ENCODE peak calls at places on chromosome 14, in five cellular contexts. U, W, P, B and K are unnamed samples.

GRCh38 chr14:104113631-104114420 is 24.6 kb upstream of the KIF26A start:
- DNase-seq in U (peak), W (no peak), P (no peak), B (no peak), K (no peak)

GRCh38 chr14:22432348-22432976 is 156.6 kb downstream of the DAD1 start:
- DNase-seq in U (peak), W (peak), P (no peak), B (peak), K (no peak)

GRCh38 chr14:85584481-85584880 is 54.5 kb downstream of the FLRT2 start:
- DNase-seq in U (no peak), W (no peak), P (no peak), B (no peak), K (no peak)

GRCh38 chr14:70972107-70972976 is 65.1 kb downstream of the PCNX1 start:
- DNase-seq in U (peak), W (peak), P (peak), B (peak), K (peak)

GRCh38 chr14:57822081-57822480 is 43.8 kb downstream of the SLC35F4 start:
- DNase-seq in U (no peak), W (no peak), P (no peak), B (no peak), K (no peak)

GRCh38 chr14:64465208-64465821 is at the start of gene AKAP5:
- DNase-seq in U (peak), W (peak), P (no peak), B (no peak), K (peak)

GRCh38 chr14:81673930-81674329 is 140.3 kb upstream of the SEL1L start:
- DNase-seq in U (no peak), W (no peak), P (no peak), B (no peak), K (no peak)

GRCh38 chr14:25237845-25238244 is 187.9 kb upstream of the STXBP6 start:
- DNase-seq in U (no peak), W (peak), P (no peak), B (no peak), K (no peak)

GRCh38 chr14:82075566-82075965 is 541.9 kb upstream of the SEL1L start:
- DNase-seq in U (peak), W (no peak), P (no peak), B (no peak), K (no peak)

GRCh38 chr14:102775855-102776760 is 1.1 kb upstream of the TRAF3 start:
- DNase-seq in U (peak), W (peak), P (no peak), B (no peak), K (no peak)

GRCh38 chr14:23183479-23183878 is at the start of gene SLC7A8:
- DNase-seq in U (peak), W (peak), P (no peak), B (peak), K (no peak)

GRCh38 chr14:105207460-105207901 is 26.4 kb upstream of the NUDT14 start:
- DNase-seq in U (no peak), W (no peak), P (no peak), B (no peak), K (no peak)

GRCh38 chr14:49381778-49382177 is 204.4 kb downstream of the RPS29 start:
- DNase-seq in U (no peak), W (no peak), P (no peak), B (no peak), K (no peak)

GRCh38 chr14:35403085-35403396 is 1.5 kb downstream of the NFKBIA start:
- DNase-seq in U (no peak), W (peak), P (no peak), B (no peak), K (no peak)

GRCh38 chr14:104973215-104974145 is 4.7 kb downstream of the AHNAK2 start:
- DNase-seq in U (peak), W (peak), P (no peak), B (peak), K (no peak)

GRCh38 chr14:42911642-42912041 is 1305.0 kb downstream of the LRFN5 start:
- DNase-seq in U (no peak), W (no peak), P (no peak), B (no peak), K (no peak)

GRCh38 chr14:70808023-70808401 is 1.3 kb downstream of the MAP3K9 start:
- DNase-seq in U (peak), W (peak), P (no peak), B (peak), K (no peak)

GRCh38 chr14:99707420-99707819 is 23.3 kb downstream of the CYP46A1 start:
- DNase-seq in U (no peak), W (no peak), P (no peak), B (no peak), K (no peak)

GRCh38 chr14:38210587-38211257 is 3.0 kb downstream of the SSTR1 start:
- DNase-seq in U (peak), W (no peak), P (no peak), B (no peak), K (no peak)

GRCh38 chr14:61965030-61965745 is 203.0 kb downstream of the SNAPC1 start:
- DNase-seq in U (no peak), W (no peak), P (no peak), B (no peak), K (no peak)

GRCh38 chr14:64217318-64217717 is 76.9 kb downstream of the ESR2 start:
- DNase-seq in U (no peak), W (peak), P (no peak), B (no peak), K (no peak)

GRCh38 chr14:62146014-62146413 is 383.8 kb downstream of the SNAPC1 start:
- DNase-seq in U (no peak), W (no peak), P (no peak), B (no peak), K (no peak)

GRCh38 chr14:106605548-106606448 is 1079.4 kb downstream of the TMEM121 start:
- DNase-seq in U (peak), W (peak), P (peak), B (no peak), K (peak)

GRCh38 chr14:23129759-23130316 is 10.8 kb upstream of the CEBPE start:
- DNase-seq in U (no peak), W (no peak), P (no peak), B (no peak), K (no peak)

GRCh38 chr14:104913413-104913812 is 11.3 kb upstream of the PLD4 start:
- DNase-seq in U (no peak), W (no peak), P (no peak), B (no peak), K (no peak)

GRCh38 chr14:88079624-88080023 is 74.7 kb downstream of the GPR65 start:
- DNase-seq in U (no peak), W (no peak), P (no peak), B (no peak), K (no peak)

GRCh38 chr14:65149116-65149515 is 46.8 kb upstream of the MAX start:
- DNase-seq in U (no peak), W (no peak), P (no peak), B (no peak), K (no peak)

GRCh38 chr14:100239200-100239839 is 376 bp downstream of the YY1 start:
- DNase-seq in U (no peak), W (peak), P (no peak), B (no peak), K (no peak)

DNA sequence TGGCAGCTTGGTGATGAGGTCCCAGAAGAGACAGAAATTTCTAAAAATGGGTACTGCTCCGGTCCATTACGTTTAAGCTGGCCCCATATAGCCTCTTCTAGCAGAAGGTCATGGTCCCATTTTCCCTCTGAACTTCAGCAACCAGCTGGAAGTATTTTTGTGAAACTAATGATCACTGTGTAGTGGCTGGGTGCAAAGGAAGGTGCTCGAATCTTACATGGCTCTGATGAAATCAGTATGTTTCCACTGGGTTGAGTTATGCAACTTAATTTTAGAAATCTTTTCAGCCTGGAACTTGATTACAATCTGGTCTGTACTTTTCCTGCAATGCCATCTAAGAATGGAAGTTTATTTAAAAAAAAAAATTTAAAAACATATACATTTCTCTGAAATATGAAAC is 228.5 kb downstream of the FOXN3 start:
- DNase-seq in U (no peak), W (no peak), P (no peak), B (no peak), K (no peak)
- TF ChIP-seq POLR2AphosphoS5 in U (no peak), W (no peak), P (no peak), B (no peak), K (no peak)

DNA sequence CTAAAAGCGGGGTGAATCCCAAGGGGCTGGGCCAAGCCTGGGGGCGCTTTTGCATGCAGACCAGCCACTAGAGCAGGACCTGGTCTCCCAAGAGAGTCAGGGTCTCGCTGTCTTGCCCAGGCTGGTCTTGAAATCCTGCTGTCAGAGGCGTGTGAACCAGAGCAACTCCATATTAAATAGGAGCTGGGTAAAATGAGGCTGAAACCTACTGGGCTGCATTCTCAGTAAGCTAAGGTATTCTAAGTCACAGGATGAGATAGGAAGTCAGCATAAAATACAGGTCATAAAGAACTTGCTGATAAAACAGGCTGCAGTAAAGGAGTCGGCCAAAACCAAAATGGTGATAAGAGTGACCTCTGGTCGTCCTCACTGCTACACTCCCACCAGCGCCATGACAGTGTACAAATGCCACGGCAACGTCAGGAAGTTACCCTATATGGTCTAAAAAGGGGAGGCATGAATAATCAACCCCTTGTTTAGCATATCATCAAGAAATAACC is 13.5 kb upstream of the DPF3 start:
- DNase-seq in U (peak), W (peak), P (no peak), B (no peak), K (no peak)
- TF ChIP-seq POLR2AphosphoS5 in U (no peak), W (no peak), P (no peak), B (no peak), K (no peak)

GRCh38 chr14:69088523-69089445 is 64.1 kb downstream of the DCAF5 start:
- DNase-seq in U (no peak), W (no peak), P (no peak), B (no peak), K (no peak)
- TF ChIP-seq POLR2AphosphoS5 in U (peak), W (peak), P (no peak), B (no peak), K (no peak)

DNA sequence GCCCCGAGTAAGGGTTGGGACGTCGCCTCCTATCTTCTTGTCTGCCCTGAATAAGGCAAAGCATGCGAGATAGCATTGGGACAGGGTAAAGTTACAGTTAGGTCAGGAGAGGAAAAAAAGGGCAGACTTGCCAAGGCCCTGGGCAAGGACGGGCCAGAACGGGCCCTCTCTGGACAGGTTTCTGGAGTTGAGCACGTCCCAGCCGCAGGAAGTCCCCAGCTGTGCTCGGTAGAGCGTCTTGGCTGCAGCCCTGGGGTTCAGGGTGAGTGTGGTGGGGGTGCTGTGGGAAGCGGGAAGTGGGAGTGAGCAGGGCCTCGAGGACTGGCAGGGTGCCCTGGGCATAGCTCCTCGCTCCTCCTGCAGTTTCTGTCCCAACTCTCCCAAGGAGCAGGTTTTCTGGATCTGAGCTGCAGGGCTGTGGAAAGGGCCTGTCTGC is 5.4 kb downstream of the RPS6KL1 start:
- DNase-seq in U (no peak), W (no peak), P (no peak), B (no peak), K (no peak)
- TF ChIP-seq POLR2AphosphoS5 in U (no peak), W (no peak), P (no peak), B (no peak), K (no peak)

GRCh38 chr14:50677527-50678063 is 9.5 kb upstream of the SAV1 start:
- DNase-seq in U (no peak), W (no peak), P (peak), B (peak), K (no peak)
- TF ChIP-seq POLR2AphosphoS5 in U (no peak), W (no peak), P (no peak), B (no peak), K (no peak)

GRCh38 chr14:51458563-51458955 is 193.2 kb upstream of the FRMD6 start:
- DNase-seq in U (no peak), W (no peak), P (no peak), B (no peak), K (no peak)
- TF ChIP-seq POLR2AphosphoS5 in U (no peak), W (no peak), P (no peak), B (no peak), K (no peak)